ENCODE peak calls at places on chromosomes 3 and 15, in seven cellular contexts. One of them, this sample, is unnamed.

GRCh38 chr3:117719316-117719926 is 1009.8 kb downstream of the TUSC7 start:
- DNase-seq in aorta: no peak
- DNase-seq in fibroblast of mammary gland: peak
- DNase-seq in NCI-H2107: no peak
- DNase-seq in activated naive CD4-positive, alpha-beta T cell treated with anti-CD3 and anti-CD28 coated beads, Interleukin-2, amount 50 U/mL, for 16 hours: no peak
- DNase-seq in stromal cell of bone marrow: no peak
- DNase-seq in RPMI8226: peak
- DNase-seq in this sample: peak

GRCh38 chr15:51310064-51310463 is 28.3 kb downstream of the CYP19A1 start:
- DNase-seq in RPMI8226: no peak
- DNase-seq in fibroblast of mammary gland: peak
- DNase-seq in aorta: peak
- DNase-seq in stromal cell of bone marrow: peak
- DNase-seq in activated naive CD4-positive, alpha-beta T cell treated with anti-CD3 and anti-CD28 coated beads, Interleukin-2, amount 50 U/mL, for 16 hours: no peak
- DNase-seq in NCI-H2107: no peak
- DNase-seq in this sample: no peak

GRCh38 chr3:45119824-45120614 is 26.2 kb downstream of the CDCP1 start:
- DNase-seq in aorta: no peak
- DNase-seq in RPMI8226: no peak
- DNase-seq in NCI-H2107: no peak
- DNase-seq in stromal cell of bone marrow: no peak
- DNase-seq in activated naive CD4-positive, alpha-beta T cell treated with anti-CD3 and anti-CD28 coated beads, Interleukin-2, amount 50 U/mL, for 16 hours: no peak
- DNase-seq in fibroblast of mammary gland: peak
- DNase-seq in this sample: peak

GRCh38 chr15:32993285-32993684 is 201.2 kb downstream of the FMN1 start:
- DNase-seq in stromal cell of bone marrow: no peak
- DNase-seq in aorta: no peak
- DNase-seq in fibroblast of mammary gland: peak
- DNase-seq in activated naive CD4-positive, alpha-beta T cell treated with anti-CD3 and anti-CD28 coated beads, Interleukin-2, amount 50 U/mL, for 16 hours: no peak
- DNase-seq in RPMI8226: no peak
- DNase-seq in NCI-H2107: no peak
- DNase-seq in this sample: no peak

GRCh38 chr15:35583863-35584528 is 38.0 kb upstream of the DPH6 start:
- DNase-seq in RPMI8226: no peak
- DNase-seq in fibroblast of mammary gland: peak
- DNase-seq in NCI-H2107: no peak
- DNase-seq in aorta: no peak
- DNase-seq in activated naive CD4-positive, alpha-beta T cell treated with anti-CD3 and anti-CD28 coated beads, Interleukin-2, amount 50 U/mL, for 16 hours: no peak
- DNase-seq in stromal cell of bone marrow: peak
- DNase-seq in this sample: no peak

GRCh38 chr15:58467722-58468436 is 36.1 kb downstream of the LIPC start:
- DNase-seq in fibroblast of mammary gland: no peak
- DNase-seq in NCI-H2107: no peak
- DNase-seq in stromal cell of bone marrow: no peak
- DNase-seq in RPMI8226: no peak
- DNase-seq in aorta: no peak
- DNase-seq in activated naive CD4-positive, alpha-beta T cell treated with anti-CD3 and anti-CD28 coated beads, Interleukin-2, amount 50 U/mL, for 16 hours: no peak
- DNase-seq in this sample: no peak

GRCh38 chr3:151864423-151865101 is 8.9 kb upstream of the SUCNR1 start:
- DNase-seq in activated naive CD4-positive, alpha-beta T cell treated with anti-CD3 and anti-CD28 coated beads, Interleukin-2, amount 50 U/mL, for 16 hours: no peak
- DNase-seq in fibroblast of mammary gland: peak
- DNase-seq in NCI-H2107: no peak
- DNase-seq in aorta: no peak
- DNase-seq in RPMI8226: no peak
- DNase-seq in stromal cell of bone marrow: peak
- DNase-seq in this sample: peak

GRCh38 chr3:16319307-16319706 is 54.3 kb downstream of the OXNAD1 start:
- DNase-seq in activated naive CD4-positive, alpha-beta T cell treated with anti-CD3 and anti-CD28 coated beads, Interleukin-2, amount 50 U/mL, for 16 hours: peak
- DNase-seq in RPMI8226: peak
- DNase-seq in stromal cell of bone marrow: no peak
- DNase-seq in NCI-H2107: no peak
- DNase-seq in fibroblast of mammary gland: peak
- DNase-seq in aorta: no peak
- DNase-seq in this sample: no peak

GRCh38 chr15:42444415-42445063 is 46.4 kb downstream of the ZNF106 start:
- DNase-seq in RPMI8226: no peak
- DNase-seq in activated naive CD4-positive, alpha-beta T cell treated with anti-CD3 and anti-CD28 coated beads, Interleukin-2, amount 50 U/mL, for 16 hours: no peak
- DNase-seq in fibroblast of mammary gland: no peak
- DNase-seq in stromal cell of bone marrow: no peak
- DNase-seq in NCI-H2107: no peak
- DNase-seq in aorta: no peak
- DNase-seq in this sample: no peak

GRCh38 chr15:52071570-52071969 is 41.0 kb downstream of the BCL2L10 start:
- DNase-seq in fibroblast of mammary gland: no peak
- DNase-seq in NCI-H2107: no peak
- DNase-seq in stromal cell of bone marrow: no peak
- DNase-seq in activated naive CD4-positive, alpha-beta T cell treated with anti-CD3 and anti-CD28 coated beads, Interleukin-2, amount 50 U/mL, for 16 hours: no peak
- DNase-seq in RPMI8226: no peak
- DNase-seq in aorta: no peak
- DNase-seq in this sample: no peak

GRCh38 chr3:194237110-194237509 is 101.2 kb downstream of the HES1 start:
- DNase-seq in stromal cell of bone marrow: no peak
- DNase-seq in NCI-H2107: no peak
- DNase-seq in RPMI8226: no peak
- DNase-seq in fibroblast of mammary gland: no peak
- DNase-seq in aorta: no peak
- DNase-seq in activated naive CD4-positive, alpha-beta T cell treated with anti-CD3 and anti-CD28 coated beads, Interleukin-2, amount 50 U/mL, for 16 hours: no peak
- DNase-seq in this sample: no peak

GRCh38 chr3:136860541-136860940 is 1.5 kb upstream of the NCK1 start:
- DNase-seq in fibroblast of mammary gland: peak
- DNase-seq in RPMI8226: no peak
- DNase-seq in activated naive CD4-positive, alpha-beta T cell treated with anti-CD3 and anti-CD28 coated beads, Interleukin-2, amount 50 U/mL, for 16 hours: no peak
- DNase-seq in NCI-H2107: peak
- DNase-seq in aorta: no peak
- DNase-seq in stromal cell of bone marrow: no peak
- DNase-seq in this sample: peak

GRCh38 chr3:157232146-157232545 is 72.2 kb upstream of the CCNL1 start:
- DNase-seq in stromal cell of bone marrow: no peak
- DNase-seq in aorta: no peak
- DNase-seq in activated naive CD4-positive, alpha-beta T cell treated with anti-CD3 and anti-CD28 coated beads, Interleukin-2, amount 50 U/mL, for 16 hours: no peak
- DNase-seq in RPMI8226: no peak
- DNase-seq in NCI-H2107: no peak
- DNase-seq in fibroblast of mammary gland: no peak
- DNase-seq in this sample: no peak

GRCh38 chr3:101179637-101180036 is 140.7 kb downstream of the IMPG2 start:
- DNase-seq in activated naive CD4-positive, alpha-beta T cell treated with anti-CD3 and anti-CD28 coated beads, Interleukin-2, amount 50 U/mL, for 16 hours: no peak
- DNase-seq in fibroblast of mammary gland: peak
- DNase-seq in RPMI8226: no peak
- DNase-seq in aorta: no peak
- DNase-seq in stromal cell of bone marrow: no peak
- DNase-seq in NCI-H2107: no peak
- DNase-seq in this sample: no peak

GRCh38 chr15:89936793-89937265 is 24.1 kb upstream of the ARPIN start:
- DNase-seq in NCI-H2107: no peak
- DNase-seq in aorta: no peak
- DNase-seq in activated naive CD4-positive, alpha-beta T cell treated with anti-CD3 and anti-CD28 coated beads, Interleukin-2, amount 50 U/mL, for 16 hours: no peak
- DNase-seq in fibroblast of mammary gland: no peak
- DNase-seq in RPMI8226: no peak
- DNase-seq in stromal cell of bone marrow: no peak
- DNase-seq in this sample: no peak

GRCh38 chr15:27686376-27686775 is 412.7 kb downstream of the OCA2 start:
- DNase-seq in stromal cell of bone marrow: no peak
- DNase-seq in NCI-H2107: no peak
- DNase-seq in fibroblast of mammary gland: no peak
- DNase-seq in activated naive CD4-positive, alpha-beta T cell treated with anti-CD3 and anti-CD28 coated beads, Interleukin-2, amount 50 U/mL, for 16 hours: no peak
- DNase-seq in RPMI8226: no peak
- DNase-seq in aorta: no peak
- DNase-seq in this sample: peak

GRCh38 chr3:125382323-125382722 is 7.2 kb upstream of the ZNF148 start:
- DNase-seq in aorta: no peak
- DNase-seq in stromal cell of bone marrow: no peak
- DNase-seq in NCI-H2107: no peak
- DNase-seq in RPMI8226: no peak
- DNase-seq in activated naive CD4-positive, alpha-beta T cell treated with anti-CD3 and anti-CD28 coated beads, Interleukin-2, amount 50 U/mL, for 16 hours: no peak
- DNase-seq in fibroblast of mammary gland: no peak
- DNase-seq in this sample: no peak

GRCh38 chr3:65029130-65029529 is 341.3 kb upstream of the ADAMTS9 start:
- DNase-seq in aorta: no peak
- DNase-seq in activated naive CD4-positive, alpha-beta T cell treated with anti-CD3 and anti-CD28 coated beads, Interleukin-2, amount 50 U/mL, for 16 hours: no peak
- DNase-seq in NCI-H2107: no peak
- DNase-seq in stromal cell of bone marrow: no peak
- DNase-seq in fibroblast of mammary gland: no peak
- DNase-seq in RPMI8226: no peak
- DNase-seq in this sample: no peak

GRCh38 chr3:38650248-38650940 is 907 bp upstream of the SCN5A start:
- DNase-seq in NCI-H2107: no peak
- DNase-seq in activated naive CD4-positive, alpha-beta T cell treated with anti-CD3 and anti-CD28 coated beads, Interleukin-2, amount 50 U/mL, for 16 hours: no peak
- DNase-seq in RPMI8226: no peak
- DNase-seq in aorta: no peak
- DNase-seq in stromal cell of bone marrow: no peak
- DNase-seq in fibroblast of mammary gland: peak
- DNase-seq in this sample: no peak

GRCh38 chr3:49967307-49967706 is 27.4 kb downstream of the RBM6 start:
- DNase-seq in activated naive CD4-positive, alpha-beta T cell treated with anti-CD3 and anti-CD28 coated beads, Interleukin-2, amount 50 U/mL, for 16 hours: no peak
- DNase-seq in stromal cell of bone marrow: no peak
- DNase-seq in aorta: no peak
- DNase-seq in RPMI8226: no peak
- DNase-seq in fibroblast of mammary gland: peak
- DNase-seq in NCI-H2107: no peak
- DNase-seq in this sample: no peak

GRCh38 chr3:55074861-55075260 is 147.0 kb upstream of the LRTM1 start:
- DNase-seq in fibroblast of mammary gland: no peak
- DNase-seq in RPMI8226: no peak
- DNase-seq in aorta: no peak
- DNase-seq in NCI-H2107: no peak
- DNase-seq in activated naive CD4-positive, alpha-beta T cell treated with anti-CD3 and anti-CD28 coated beads, Interleukin-2, amount 50 U/mL, for 16 hours: no peak
- DNase-seq in stromal cell of bone marrow: peak
- DNase-seq in this sample: no peak

GRCh38 chr15:70853855-70854668 is at the start of gene LARP6:
- DNase-seq in aorta: peak
- DNase-seq in RPMI8226: no peak
- DNase-seq in activated naive CD4-positive, alpha-beta T cell treated with anti-CD3 and anti-CD28 coated beads, Interleukin-2, amount 50 U/mL, for 16 hours: peak
- DNase-seq in stromal cell of bone marrow: no peak
- DNase-seq in NCI-H2107: no peak
- DNase-seq in fibroblast of mammary gland: no peak
- DNase-seq in this sample: peak

GRCh38 chr3:125644036-125645025 is 49.0 kb upstream of the OSBPL11 start:
- DNase-seq in NCI-H2107: no peak
- DNase-seq in fibroblast of mammary gland: peak
- DNase-seq in activated naive CD4-positive, alpha-beta T cell treated with anti-CD3 and anti-CD28 coated beads, Interleukin-2, amount 50 U/mL, for 16 hours: no peak
- DNase-seq in aorta: no peak
- DNase-seq in stromal cell of bone marrow: peak
- DNase-seq in RPMI8226: no peak
- DNase-seq in this sample: no peak

GRCh38 chr15:76802411-76802810 is 102.7 kb downstream of the SCAPER start:
- DNase-seq in fibroblast of mammary gland: no peak
- DNase-seq in stromal cell of bone marrow: no peak
- DNase-seq in RPMI8226: no peak
- DNase-seq in aorta: no peak
- DNase-seq in activated naive CD4-positive, alpha-beta T cell treated with anti-CD3 and anti-CD28 coated beads, Interleukin-2, amount 50 U/mL, for 16 hours: no peak
- DNase-seq in NCI-H2107: no peak
- DNase-seq in this sample: no peak

GRCh38 chr3:114586119-114586518 is 292.3 kb downstream of the TIGIT start:
- DNase-seq in aorta: no peak
- DNase-seq in RPMI8226: no peak
- DNase-seq in fibroblast of mammary gland: no peak
- DNase-seq in activated naive CD4-positive, alpha-beta T cell treated with anti-CD3 and anti-CD28 coated beads, Interleukin-2, amount 50 U/mL, for 16 hours: no peak
- DNase-seq in stromal cell of bone marrow: no peak
- DNase-seq in NCI-H2107: no peak
- DNase-seq in this sample: no peak

GRCh38 chr3:98754483-98754882 is 8.7 kb upstream of the ST3GAL6 start:
- DNase-seq in stromal cell of bone marrow: no peak
- DNase-seq in NCI-H2107: no peak
- DNase-seq in RPMI8226: no peak
- DNase-seq in fibroblast of mammary gland: no peak
- DNase-seq in activated naive CD4-positive, alpha-beta T cell treated with anti-CD3 and anti-CD28 coated beads, Interleukin-2, amount 50 U/mL, for 16 hours: no peak
- DNase-seq in aorta: no peak
- DNase-seq in this sample: no peak

GRCh38 chr3:191300422-191300821 is 28.8 kb upstream of the CCDC50 start:
- DNase-seq in fibroblast of mammary gland: no peak
- DNase-seq in NCI-H2107: no peak
- DNase-seq in activated naive CD4-positive, alpha-beta T cell treated with anti-CD3 and anti-CD28 coated beads, Interleukin-2, amount 50 U/mL, for 16 hours: no peak
- DNase-seq in aorta: no peak
- DNase-seq in RPMI8226: no peak
- DNase-seq in stromal cell of bone marrow: no peak
- DNase-seq in this sample: no peak

GRCh38 chr3:166284994-166285393 is 447.8 kb upstream of the BCHE start:
- DNase-seq in activated naive CD4-positive, alpha-beta T cell treated with anti-CD3 and anti-CD28 coated beads, Interleukin-2, amount 50 U/mL, for 16 hours: no peak
- DNase-seq in NCI-H2107: no peak
- DNase-seq in fibroblast of mammary gland: peak
- DNase-seq in aorta: no peak
- DNase-seq in RPMI8226: no peak
- DNase-seq in stromal cell of bone marrow: no peak
- DNase-seq in this sample: peak

GRCh38 chr3:55183259-55183658 is 255.4 kb upstream of the LRTM1 start:
- DNase-seq in RPMI8226: no peak
- DNase-seq in stromal cell of bone marrow: no peak
- DNase-seq in aorta: no peak
- DNase-seq in activated naive CD4-positive, alpha-beta T cell treated with anti-CD3 and anti-CD28 coated beads, Interleukin-2, amount 50 U/mL, for 16 hours: no peak
- DNase-seq in fibroblast of mammary gland: no peak
- DNase-seq in NCI-H2107: no peak
- DNase-seq in this sample: no peak

GRCh38 chr3:46711305-46711704 is 6.4 kb downstream of the PRSS50 start:
- DNase-seq in activated naive CD4-positive, alpha-beta T cell treated with anti-CD3 and anti-CD28 coated beads, Interleukin-2, amount 50 U/mL, for 16 hours: no peak
- DNase-seq in RPMI8226: no peak
- DNase-seq in NCI-H2107: no peak
- DNase-seq in fibroblast of mammary gland: no peak
- DNase-seq in aorta: peak
- DNase-seq in stromal cell of bone marrow: no peak
- DNase-seq in this sample: no peak

GRCh38 chr3:152374260-152374990 is 105.7 kb downstream of the MBNL1 start:
- DNase-seq in RPMI8226: no peak
- DNase-seq in stromal cell of bone marrow: no peak
- DNase-seq in aorta: no peak
- DNase-seq in activated naive CD4-positive, alpha-beta T cell treated with anti-CD3 and anti-CD28 coated beads, Interleukin-2, amount 50 U/mL, for 16 hours: no peak
- DNase-seq in NCI-H2107: no peak
- DNase-seq in fibroblast of mammary gland: peak
- DNase-seq in this sample: no peak

GRCh38 chr15:40272713-40273056 is 10.2 kb downstream of the ANKRD63 start:
- DNase-seq in stromal cell of bone marrow: no peak
- DNase-seq in RPMI8226: no peak
- DNase-seq in NCI-H2107: no peak
- DNase-seq in aorta: no peak
- DNase-seq in activated naive CD4-positive, alpha-beta T cell treated with anti-CD3 and anti-CD28 coated beads, Interleukin-2, amount 50 U/mL, for 16 hours: no peak
- DNase-seq in fibroblast of mammary gland: no peak
- DNase-seq in this sample: no peak

GRCh38 chr15:64045774-64046346 is 425 bp downstream of the DAPK2 start:
- DNase-seq in activated naive CD4-positive, alpha-beta T cell treated with anti-CD3 and anti-CD28 coated beads, Interleukin-2, amount 50 U/mL, for 16 hours: no peak
- DNase-seq in NCI-H2107: no peak
- DNase-seq in stromal cell of bone marrow: no peak
- DNase-seq in aorta: no peak
- DNase-seq in RPMI8226: no peak
- DNase-seq in fibroblast of mammary gland: no peak
- DNase-seq in this sample: peak

GRCh38 chr3:170790591-170790990 is 79.4 kb downstream of the RPL22L1 start:
- DNase-seq in fibroblast of mammary gland: no peak
- DNase-seq in activated naive CD4-positive, alpha-beta T cell treated with anti-CD3 and anti-CD28 coated beads, Interleukin-2, amount 50 U/mL, for 16 hours: no peak
- DNase-seq in RPMI8226: no peak
- DNase-seq in stromal cell of bone marrow: no peak
- DNase-seq in aorta: no peak
- DNase-seq in NCI-H2107: no peak
- DNase-seq in this sample: no peak

GRCh38 chr3:138459619-138460535 is 25.5 kb downstream of the ESYT3 start:
- DNase-seq in NCI-H2107: no peak
- DNase-seq in activated naive CD4-positive, alpha-beta T cell treated with anti-CD3 and anti-CD28 coated beads, Interleukin-2, amount 50 U/mL, for 16 hours: no peak
- DNase-seq in aorta: peak
- DNase-seq in fibroblast of mammary gland: no peak
- DNase-seq in stromal cell of bone marrow: no peak
- DNase-seq in RPMI8226: no peak
- DNase-seq in this sample: no peak

GRCh38 chr3:143535994-143536784 is 312.1 kb downstream of the SLC9A9 start:
- DNase-seq in aorta: no peak
- DNase-seq in activated naive CD4-positive, alpha-beta T cell treated with anti-CD3 and anti-CD28 coated beads, Interleukin-2, amount 50 U/mL, for 16 hours: no peak
- DNase-seq in stromal cell of bone marrow: no peak
- DNase-seq in RPMI8226: peak
- DNase-seq in fibroblast of mammary gland: peak
- DNase-seq in NCI-H2107: no peak
- DNase-seq in this sample: no peak

GRCh38 chr3:101603184-101603583 is 29.2 kb downstream of the PCNP start:
- DNase-seq in activated naive CD4-positive, alpha-beta T cell treated with anti-CD3 and anti-CD28 coated beads, Interleukin-2, amount 50 U/mL, for 16 hours: no peak
- DNase-seq in aorta: no peak
- DNase-seq in stromal cell of bone marrow: no peak
- DNase-seq in fibroblast of mammary gland: no peak
- DNase-seq in RPMI8226: no peak
- DNase-seq in NCI-H2107: no peak
- DNase-seq in this sample: no peak